ENCODE peak calls at places on chromosomes 5 and 9, in four cellular contexts. Q is stimulated activated CD8-positive, alpha-beta memory T cell treated with anti-CD3 and anti-CD28 coated beads, Interleukin-12 subunit alpha, Interleukin-12 subunit beta, amount 100 ng/mL, for 4 hours; N is NCI-H1092; U is AG10803. I is an unnamed sample.

GRCh38 chr5:195401-196160 is 4.3 kb downstream of the LRRC14B start:
- DNase-seq in Q (no peak), N (no peak), U (no peak), I (no peak)

GRCh38 chr9:125521462-125522327 is 185.3 kb downstream of the MAPKAP1 start:
- DNase-seq in Q (no peak), N (no peak), U (peak), I (peak)

GRCh38 chr5:125026900-125027731 is 280.7 kb upstream of the ZNF608 start:
- DNase-seq in Q (no peak), N (no peak), U (peak), I (peak)

GRCh38 chr5:956941-957729 is 51.5 kb upstream of the NKD2 start:
- DNase-seq in Q (no peak), N (no peak), U (peak), I (peak)

GRCh38 chr9:16321461-16322119 is 548.9 kb downstream of the BNC2 start:
- DNase-seq in Q (no peak), N (no peak), U (peak), I (peak)

GRCh38 chr9:125659954-125660353 is 47.1 kb downstream of the MAPKAP1 start:
- DNase-seq in Q (no peak), N (no peak), U (peak), I (peak)

GRCh38 chr5:174448041-174448440 is 276.3 kb upstream of the MSX2 start:
- DNase-seq in Q (no peak), N (no peak), U (no peak), I (no peak)

GRCh38 chr5:77033338-77033737 is 3.1 kb downstream of the AGGF1 start:
- DNase-seq in Q (no peak), N (no peak), U (no peak), I (no peak)

GRCh38 chr5:72146056-72146455 is 38.8 kb downstream of the MAP1B start:
- DNase-seq in Q (no peak), N (no peak), U (no peak), I (no peak)

GRCh38 chr5:172508471-172509404 is 54.4 kb upstream of the SH3PXD2B start:
- DNase-seq in Q (no peak), N (no peak), U (no peak), I (no peak)

GRCh38 chr5:142883025-142883424 is 112.8 kb downstream of the ARHGAP26 start:
- DNase-seq in Q (no peak), N (no peak), U (peak), I (peak)

GRCh38 chr5:6868170-6868569 is 154.9 kb downstream of the TENT4A start:
- DNase-seq in Q (no peak), N (peak), U (no peak), I (no peak)

GRCh38 chr5:543351-543750 is 19.1 kb upstream of the SLC9A3 start:
- DNase-seq in Q (no peak), N (no peak), U (no peak), I (no peak)

GRCh38 chr5:63961125-63961597 is 1.1 kb downstream of the HTR1A start:
- DNase-seq in Q (no peak), N (no peak), U (no peak), I (no peak)

GRCh38 chr5:84642795-84643194 is 258.1 kb upstream of the EDIL3 start:
- DNase-seq in Q (no peak), N (no peak), U (no peak), I (peak)

GRCh38 chr5:138568061-138568824 is 7.0 kb downstream of the HSPA9 start:
- DNase-seq in Q (no peak), N (no peak), U (no peak), I (no peak)

GRCh38 chr5:22541037-22541436 is 312.1 kb downstream of the CDH12 start:
- DNase-seq in Q (no peak), N (peak), U (no peak), I (no peak)

GRCh38 chr9:34046784-34047379 is 1.8 kb downstream of the UBAP2 start:
- DNase-seq in Q (no peak), N (no peak), U (no peak), I (no peak)

GRCh38 chr9:121262450-121262849 is 5.5 kb upstream of the GSN start:
- DNase-seq in Q (no peak), N (no peak), U (no peak), I (no peak)

GRCh38 chr5:65481171-65481575 is 547 bp downstream of the ADAMTS6 start:
- DNase-seq in Q (no peak), N (no peak), U (no peak), I (peak)

GRCh38 chr9:98971168-98971914 is 27.6 kb downstream of the COL15A1 start:
- DNase-seq in Q (no peak), N (no peak), U (peak), I (peak)

GRCh38 chr9:112890106-112891081 is at the start of gene SLC46A2:
- DNase-seq in Q (no peak), N (no peak), U (no peak), I (no peak)

GRCh38 chr9:135864447-135865049 is 42.8 kb downstream of the CAMSAP1 start:
- DNase-seq in Q (peak), N (peak), U (peak), I (peak)

GRCh38 chr9:6014668-6015270 is 655 bp downstream of the RANBP6 start:
- DNase-seq in Q (no peak), N (no peak), U (peak), I (peak)

GRCh38 chr5:145056805-145057204 is 778.3 kb downstream of the PRELID2 start:
- DNase-seq in Q (no peak), N (no peak), U (no peak), I (peak)

GRCh38 chr5:20323323-20323722 is 335.3 kb upstream of the CDH18 start:
- DNase-seq in Q (no peak), N (no peak), U (no peak), I (no peak)

GRCh38 chr5:27316283-27316675 is 277.9 kb upstream of the CDH9 start:
- DNase-seq in Q (no peak), N (no peak), U (peak), I (peak)

GRCh38 chr9:134871941-134872340 is 8.7 kb upstream of the FCN2 start:
- DNase-seq in Q (no peak), N (no peak), U (no peak), I (no peak)

GRCh38 chr9:132647355-132647754 is 22.4 kb downstream of the DDX31 start:
- DNase-seq in Q (no peak), N (no peak), U (peak), I (peak)

GRCh38 chr9:89278997-89279739 is 31.8 kb upstream of the CKS2 start:
- DNase-seq in Q (no peak), N (no peak), U (peak), I (peak)

GRCh38 chr5:72209515-72210115 is 102.3 kb downstream of the MAP1B start:
- DNase-seq in Q (no peak), N (peak), U (peak), I (no peak)

GRCh38 chr5:33539192-33539591 is 98.4 kb downstream of the TARS1 start:
- DNase-seq in Q (no peak), N (no peak), U (no peak), I (no peak)

I was measured in fibroblast of the aortic adventitia.